ENCODE peak calls at places on chromosomes 13 and 19, in ten cellular contexts. L is esophagus squamous epithelium, E is suprapubic skin, Y is IMR-90, U is GM10248, N is BJ, B is RWPE1, F is endodermal cell, O is omental fat pad, W is astrocyte. A is an unnamed sample.
A peak's percentile ranks its signal among the peaks of the same experiment; 100 is the strongest.

GRCh38 chr19:1266116-1266817 is 2.9 kb upstream of the CIRBP start:
- DNase-seq in L (peak; percentile 52), E (peak; percentile 92), Y (peak; percentile 78), U (peak; percentile 91), N (no peak), B (peak; percentile 90), F (peak; percentile 95), O (no peak), W (peak; percentile 58), A (peak; percentile 84)

GRCh38 chr13:30849611-30850010 is 56.5 kb upstream of the MEDAG start:
- DNase-seq in L (no peak), E (no peak), Y (no peak), U (no peak), N (no peak), B (no peak), F (no peak), O (no peak), W (no peak), A (no peak)

GRCh38 chr19:2239771-2240770 is 3.4 kb downstream of the SF3A2 start:
- DNase-seq in L (no peak), E (no peak), Y (peak; percentile 48), U (no peak), N (no peak), B (no peak), F (peak; percentile 75), O (no peak), W (peak; percentile 47), A (peak; percentile 57)

GRCh38 chr13:93714171-93714570 is 487.6 kb downstream of the GPC6 start:
- DNase-seq in L (no peak), E (no peak), Y (peak; percentile 15), U (no peak), N (no peak), B (no peak), F (no peak), O (no peak), W (peak; percentile 52), A (no peak)

GRCh38 chr13:80342541-80343371 is 1.8 kb upstream of the SPRY2 start:
- DNase-seq in L (no peak), E (peak; percentile 90), Y (peak; percentile 66), U (peak; percentile 78), N (no peak), B (peak; percentile 62), F (peak; percentile 96), O (peak; percentile 52), W (peak; percentile 48), A (peak; percentile 79)

GRCh38 chr19:13053761-13054604 is 48.7 kb downstream of the LYL1 start:
- DNase-seq in L (no peak), E (peak; percentile 92), Y (peak; percentile 96), U (no peak), N (peak; percentile 86), B (peak; percentile 83), F (peak; percentile 71), O (peak; percentile 44), W (peak; percentile 97), A (peak; percentile 99)

GRCh38 chr13:33003458-33004019 is 12.7 kb upstream of the KL start:
- DNase-seq in L (no peak), E (no peak), Y (no peak), U (no peak), N (no peak), B (no peak), F (no peak), O (no peak), W (no peak), A (no peak)

GRCh38 chr13:27919934-27920676 is at the start of gene PDX1:
- DNase-seq in L (no peak), E (no peak), Y (no peak), U (peak; percentile 24), N (no peak), B (no peak), F (peak; percentile 90), O (no peak), W (no peak), A (no peak)

GRCh38 chr13:91721413-91721812 is 323.0 kb downstream of the GPC5 start:
- DNase-seq in L (no peak), E (no peak), Y (no peak), U (no peak), N (no peak), B (no peak), F (no peak), O (no peak), W (no peak), A (no peak)

GRCh38 chr13:20258208-20258962 is 26.3 kb upstream of the GJB6 start:
- DNase-seq in L (no peak), E (no peak), Y (no peak), U (no peak), N (no peak), B (no peak), F (no peak), O (no peak), W (no peak), A (no peak)

GRCh38 chr19:30882411-30883005 is 466.7 kb downstream of the TSHZ3 start:
- DNase-seq in L (no peak), E (no peak), Y (no peak), U (no peak), N (no peak), B (no peak), F (no peak), O (no peak), W (no peak), A (no peak)

GRCh38 chr13:34357435-34358232 is 539.7 kb downstream of the RFC3 start:
- DNase-seq in L (no peak), E (no peak), Y (peak; percentile 79), U (no peak), N (no peak), B (peak; percentile 7), F (peak; percentile 50), O (no peak), W (peak; percentile 84), A (peak; percentile 74)

GRCh38 chr13:112150352-112150751 is 83.4 kb downstream of the SOX1 start:
- DNase-seq in L (no peak), E (no peak), Y (no peak), U (no peak), N (no peak), B (no peak), F (no peak), O (no peak), W (no peak), A (no peak)

GRCh38 chr13:77016241-77016812 is 10.6 kb downstream of the FBXL3 start:
- DNase-seq in L (no peak), E (no peak), Y (no peak), U (no peak), N (no peak), B (no peak), F (no peak), O (no peak), W (no peak), A (no peak)

GRCh38 chr13:40975441-40975840 is 43.7 kb downstream of the ELF1 start:
- DNase-seq in L (no peak), E (no peak), Y (no peak), U (no peak), N (no peak), B (no peak), F (no peak), O (no peak), W (no peak), A (no peak)

GRCh38 chr13:94656766-94657165 is 55.1 kb downstream of the GPR180 start:
- DNase-seq in L (no peak), E (no peak), Y (peak; percentile 99), U (peak; percentile 17), N (peak; percentile 94), B (peak; percentile 47), F (no peak), O (no peak), W (peak; percentile 95), A (peak; percentile 78)

GRCh38 chr13:114120486-114121430 is 11.7 kb downstream of the RASA3 start:
- DNase-seq in L (no peak), E (no peak), Y (no peak), U (no peak), N (no peak), B (no peak), F (no peak), O (no peak), W (no peak), A (no peak)

GRCh38 chr13:50798923-50799322 is 44.6 kb downstream of the DLEU7 start:
- DNase-seq in L (no peak), E (no peak), Y (no peak), U (no peak), N (no peak), B (no peak), F (no peak), O (no peak), W (peak; percentile 78), A (peak; percentile 23)

GRCh38 chr19:47032171-47032811 is 12.7 kb downstream of the NPAS1 start:
- DNase-seq in L (no peak), E (no peak), Y (no peak), U (peak; percentile 84), N (no peak), B (peak; percentile 71), F (peak; percentile 94), O (no peak), W (no peak), A (no peak)

GRCh38 chr13:78598382-78598781 is 5.0 kb downstream of the POU4F1 start:
- DNase-seq in L (no peak), E (no peak), Y (no peak), U (no peak), N (no peak), B (no peak), F (no peak), O (no peak), W (no peak), A (no peak)
- TF ChIP-seq CTCF in L (no peak), E (no peak), Y (no peak), U (no peak), N (no peak), B (no peak), F (no peak), O (no peak), W (no peak), A (no peak)

GRCh38 chr19:49555600-49556411 is 24.6 kb downstream of the NOSIP start:
- DNase-seq in L (no peak), E (no peak), Y (no peak), U (peak; percentile 26), N (no peak), B (peak; percentile 69), F (peak; percentile 98), O (no peak), W (no peak), A (peak; percentile 29)
- TF ChIP-seq CTCF in L (no peak), E (no peak), Y (no peak), U (no peak), N (no peak), B (no peak), F (no peak), O (no peak), W (no peak), A (no peak)

GRCh38 chr19:14395710-14396338 is 14.6 kb downstream of the ADGRE5 start:
- DNase-seq in L (no peak), E (no peak), Y (no peak), U (no peak), N (no peak), B (no peak), F (no peak), O (no peak), W (no peak), A (no peak)
- TF ChIP-seq CTCF in L (no peak), E (no peak), Y (no peak), U (no peak), N (no peak), B (no peak), F (no peak), O (no peak), W (no peak), A (no peak)

DNA sequence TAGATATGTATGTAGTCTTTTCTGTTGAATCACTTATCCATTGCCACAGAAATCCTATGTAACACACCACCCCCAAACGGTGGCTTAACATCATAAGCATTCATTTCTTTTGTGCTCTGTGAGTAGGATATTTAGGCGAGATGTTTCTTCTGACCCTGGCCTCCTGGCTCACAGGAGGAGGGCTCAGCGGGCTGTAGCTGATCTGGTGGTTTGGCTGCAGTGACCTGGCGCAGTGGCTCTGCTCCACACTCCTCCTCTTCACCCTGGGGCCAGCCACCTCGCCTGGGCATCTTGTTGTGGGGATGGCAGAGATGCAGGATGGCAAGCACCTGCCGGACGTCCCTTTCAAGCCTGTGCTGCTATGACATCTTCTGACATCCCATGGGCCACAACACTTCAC is 147.1 kb upstream of the IRS2 start:
- DNase-seq in L (no peak), E (no peak), Y (no peak), U (no peak), N (no peak), B (no peak), F (peak; percentile 51), O (no peak), W (no peak), A (no peak)
- TF ChIP-seq CTCF in L (no peak), E (no peak), Y (no peak), U (no peak), N (no peak), B (no peak), F (no peak), O (no peak), W (no peak), A (no peak)